ENCODE peak calls at places on chromosomes 7 and 10, in nine cellular contexts. Q, O, M, P, X, A, C, B and R are unnamed samples. For H3K27me3, the result is how much of the 10 kb centered on the place peaks cover.

GRCh38 chr10:32379314-32379949 is 32.5 kb upstream of the EPC1 start:
- DNase-seq in B (peak), O (no peak), X (no peak), C (peak), Q (no peak), A (no peak), P (no peak), M (no peak), R (no peak)

GRCh38 chr10:30437039-30437781 is 3.2 kb downstream of the MAP3K8 start:
- DNase-seq in C (no peak), P (no peak), M (no peak), X (no peak), A (no peak), O (no peak), B (no peak), Q (no peak), R (no peak)

GRCh38 chr7:68166525-68166924 is 1169.9 kb downstream of the TYW1 start:
- DNase-seq in P (no peak), M (no peak), Q (no peak), B (no peak), O (no peak), C (no peak), X (no peak), A (no peak), R (no peak)

GRCh38 chr7:79217468-79217867 is 236.0 kb downstream of the MAGI2 start:
- DNase-seq in M (no peak), O (no peak), C (peak), P (no peak), A (no peak), B (no peak), Q (no peak), X (no peak), R (no peak)

GRCh38 chr7:39911167-39911566 is 38.9 kb upstream of the CDK13 start:
- DNase-seq in P (no peak), M (no peak), B (no peak), X (no peak), A (no peak), C (no peak), Q (no peak), O (no peak), R (no peak)

GRCh38 chr7:75655536-75655935 is 83.2 kb downstream of the HIP1 start:
- DNase-seq in A (no peak), C (no peak), P (no peak), O (no peak), B (no peak), X (no peak), M (no peak), Q (no peak), R (no peak)

GRCh38 chr7:2814682-2815522 is 29.2 kb downstream of the GNA12 start:
- DNase-seq in B (no peak), X (no peak), C (no peak), A (no peak), O (no peak), P (no peak), M (peak), Q (no peak), R (no peak)

GRCh38 chr7:113890326-113891030 is 28.3 kb downstream of the PPP1R3A start:
- DNase-seq in B (no peak), X (no peak), O (no peak), M (no peak), A (no peak), C (no peak), Q (no peak), P (no peak), R (no peak)

GRCh38 chr7:143368387-143368786 is 5.9 kb upstream of the FAM131B start:
- DNase-seq in X (no peak), M (no peak), Q (no peak), P (no peak), C (no peak), A (no peak), O (no peak), B (no peak), R (no peak)

GRCh38 chr10:128098631-128099030 is 27.6 kb downstream of the MKI67 start:
- DNase-seq in M (no peak), A (no peak), P (no peak), Q (no peak), O (no peak), X (no peak), B (no peak), C (no peak), R (no peak)

GRCh38 chr10:85621562-85621961 is 745.0 kb downstream of the GRID1 start:
- DNase-seq in A (no peak), P (no peak), Q (no peak), C (no peak), O (no peak), M (no peak), B (no peak), X (no peak), R (no peak)

GRCh38 chr10:19003341-19003740 is 45.3 kb upstream of the MALRD1 start:
- DNase-seq in A (no peak), C (no peak), Q (no peak), O (no peak), X (no peak), M (no peak), B (no peak), P (no peak), R (no peak)

GRCh38 chr7:53811555-53812079 is 730.6 kb upstream of the VSTM2A start:
- DNase-seq in Q (no peak), C (no peak), A (no peak), P (no peak), X (no peak), M (peak), O (no peak), B (no peak), R (peak)

GRCh38 chr10:114033566-114033965 is 10.1 kb upstream of the ADRB1 start:
- DNase-seq in A (no peak), M (no peak), B (no peak), X (no peak), Q (no peak), O (no peak), C (no peak), P (no peak), R (no peak)

GRCh38 chr7:130894146-130895005 is 160.4 kb upstream of the KLF14 start:
- DNase-seq in O (peak), B (no peak), A (peak), Q (peak), X (no peak), C (peak), P (peak), M (peak), R (peak)

GRCh38 chr7:121941836-121942235 is 68.9 kb downstream of the PTPRZ1 start:
- DNase-seq in A (no peak), C (no peak), X (no peak), M (no peak), Q (no peak), P (no peak), B (no peak), O (no peak), R (no peak)

GRCh38 chr7:81626008-81626407 is 143.8 kb downstream of the HGF start:
- DNase-seq in X (no peak), A (no peak), P (no peak), Q (no peak), C (no peak), M (no peak), O (no peak), B (no peak), R (no peak)

GRCh38 chr7:111438369-111439289 is 123.7 kb downstream of the IMMP2L start:
- DNase-seq in A (no peak), X (peak), C (peak), M (no peak), B (no peak), Q (no peak), P (no peak), O (no peak), R (no peak)

GRCh38 chr7:81882086-81882485 is 112.2 kb upstream of the HGF start:
- DNase-seq in M (no peak), A (no peak), Q (no peak), X (no peak), P (no peak), B (no peak), O (no peak), C (no peak), R (no peak)

GRCh38 chr7:121755818-121756501 is 117.0 kb upstream of the PTPRZ1 start:
- DNase-seq in X (no peak), Q (no peak), M (no peak), B (no peak), O (no peak), C (no peak), P (no peak), A (no peak), R (peak)

GRCh38 chr7:81688622-81689411 is 81.0 kb downstream of the HGF start:
- DNase-seq in C (no peak), B (no peak), A (no peak), M (no peak), O (no peak), X (no peak), P (no peak), Q (no peak), R (no peak)

GRCh38 chr7:36281945-36282727 is 107.5 kb upstream of the ANLN start:
- DNase-seq in B (no peak), P (no peak), X (no peak), Q (no peak), C (no peak), A (no peak), M (no peak), O (no peak), R (peak)

GRCh38 chr7:71015260-71015900 is 116.6 kb upstream of the GALNT17 start:
- DNase-seq in P (peak), O (peak), Q (no peak), A (peak), C (no peak), M (no peak), B (no peak), X (no peak), R (peak)

GRCh38 chr7:90595341-90595800 is 750 bp upstream of the CDK14 start:
- DNase-seq in C (no peak), B (no peak), O (no peak), A (no peak), P (no peak), X (no peak), M (no peak), Q (no peak), R (no peak)

GRCh38 chr7:24670782-24671181 is 86.5 kb downstream of the GSDME start:
- DNase-seq in A (no peak), M (no peak), O (no peak), B (no peak), X (no peak), Q (no peak), C (no peak), P (no peak), R (no peak)

GRCh38 chr10:25130911-25131310 is 43.9 kb upstream of the GPR158 start:
- DNase-seq in B (no peak), Q (no peak), C (peak), A (no peak), X (no peak), O (no peak), M (no peak), P (no peak), R (no peak)

GRCh38 chr7:99733448-99733847 is 1.5 kb downstream of the CYP3A7 start:
- DNase-seq in C (no peak), A (no peak), Q (no peak), B (no peak), X (no peak), O (no peak), P (no peak), M (no peak), R (no peak)

GRCh38 chr7:114450431-114450830 is 35.8 kb downstream of the FOXP2 start:
- DNase-seq in P (no peak), C (no peak), B (no peak), Q (no peak), O (no peak), X (no peak), A (no peak), M (no peak), R (no peak)

GRCh38 chr10:844552-844951 is 87.0 kb downstream of the LARP4B start:
- DNase-seq in B (no peak), M (no peak), A (no peak), Q (no peak), C (no peak), X (no peak), P (no peak), O (no peak), R (no peak)

GRCh38 chr7:32611201-32611691 is 116.0 kb downstream of the AVL9 start:
- DNase-seq in P (no peak), B (no peak), M (no peak), A (no peak), X (no peak), C (no peak), O (no peak), Q (no peak), R (no peak)

GRCh38 chr7:81937091-81937490 is 167.2 kb upstream of the HGF start:
- DNase-seq in P (no peak), C (peak), M (no peak), O (no peak), B (no peak), Q (no peak), A (no peak), X (no peak), R (no peak)

GRCh38 chr7:44305564-44306507 is 19.6 kb downstream of the CAMK2B start:
- DNase-seq in B (peak), P (no peak), X (no peak), M (peak), Q (no peak), C (no peak), A (no peak), O (no peak), R (no peak)

GRCh38 chr7:29565634-29565981 is 2.0 kb downstream of the PRR15 start:
- DNase-seq in X (no peak), Q (no peak), P (no peak), A (no peak), M (no peak), O (no peak), C (no peak), B (no peak), R (no peak)

GRCh38 chr7:29565186-29565540 is 1.5 kb downstream of the PRR15 start:
- DNase-seq in B (no peak), M (no peak), C (no peak), P (no peak), O (no peak), X (no peak), Q (no peak), A (no peak), R (no peak)

GRCh38 chr7:29563590-29564454 is at the start of gene PRR15:
- DNase-seq in M (no peak), P (no peak), B (no peak), X (no peak), Q (no peak), O (peak), C (peak), A (peak), R (peak)

GRCh38 chr7:29565982-29566746 is 2.5 kb downstream of the PRR15 start:
- DNase-seq in P (no peak), C (no peak), Q (no peak), M (peak), O (peak), A (peak), X (no peak), B (no peak), R (no peak)

DNA sequence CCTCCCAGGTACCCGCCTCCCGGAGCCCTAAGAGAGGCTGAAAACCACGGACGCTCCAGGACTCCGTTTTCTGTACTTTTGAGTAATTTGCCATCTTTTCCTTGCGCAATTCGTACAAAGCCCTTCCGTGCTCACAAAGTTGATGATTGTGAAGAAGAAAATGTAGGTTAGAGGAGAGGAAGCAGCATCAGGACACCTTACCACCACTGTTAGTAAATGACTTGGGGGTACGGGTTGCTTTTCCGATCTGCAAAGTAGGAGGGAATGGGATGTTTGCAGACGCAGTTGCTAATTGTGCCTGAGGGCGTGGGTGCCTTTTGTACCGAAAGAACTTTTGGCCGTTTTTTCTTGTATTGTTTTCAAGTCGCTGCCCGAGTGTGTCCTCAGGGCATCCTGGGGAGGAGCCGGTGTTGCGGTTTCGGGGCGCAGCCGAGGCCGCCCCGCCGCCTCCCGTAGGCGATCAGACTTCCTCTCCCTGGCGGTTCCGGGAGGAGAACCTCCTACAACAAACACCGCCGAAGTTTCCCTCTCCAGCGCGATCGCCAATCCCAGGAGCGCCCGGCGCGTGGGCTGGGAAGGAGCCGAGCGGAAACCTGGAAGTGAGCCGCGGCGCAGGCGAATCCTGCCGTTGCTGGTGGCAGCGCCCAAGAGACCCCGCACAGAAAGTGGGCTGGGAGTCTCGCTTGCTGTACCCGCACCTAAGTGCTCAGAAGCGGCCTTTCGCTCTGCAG is 985 bp downstream of the PRR15 start:
- DNase-seq in P (peak), Q (no peak), M (peak), O (peak), A (peak), X (no peak), B (no peak), C (peak), R (peak)
- H3K27me3 ChIP-seq in P (half or more), Q (under half), M (half or more), O (under half), A (half or more), X (half or more), B (under half), C (under half), R (under half)

GRCh38 chr10:63576501-63576900 is 55.3 kb downstream of the REEP3 start:
- DNase-seq in Q (no peak), M (no peak), C (no peak), P (no peak), O (no peak), A (no peak), X (no peak), B (no peak), R (no peak)

GRCh38 chr10:63578501-63578900 is 57.3 kb downstream of the REEP3 start:
- DNase-seq in M (no peak), P (no peak), B (no peak), X (no peak), Q (no peak), C (no peak), A (no peak), O (no peak), R (no peak)

GRCh38 chr10:63573068-63573697 is 52.0 kb downstream of the REEP3 start:
- DNase-seq in B (no peak), Q (no peak), C (no peak), P (no peak), M (no peak), A (no peak), X (peak), O (no peak), R (no peak)
- H3K27ac ChIP-seq in B (no peak), Q (peak), C (no peak), P (peak), M (peak), A (peak), X (no peak), O (peak), R (peak)

DNA sequence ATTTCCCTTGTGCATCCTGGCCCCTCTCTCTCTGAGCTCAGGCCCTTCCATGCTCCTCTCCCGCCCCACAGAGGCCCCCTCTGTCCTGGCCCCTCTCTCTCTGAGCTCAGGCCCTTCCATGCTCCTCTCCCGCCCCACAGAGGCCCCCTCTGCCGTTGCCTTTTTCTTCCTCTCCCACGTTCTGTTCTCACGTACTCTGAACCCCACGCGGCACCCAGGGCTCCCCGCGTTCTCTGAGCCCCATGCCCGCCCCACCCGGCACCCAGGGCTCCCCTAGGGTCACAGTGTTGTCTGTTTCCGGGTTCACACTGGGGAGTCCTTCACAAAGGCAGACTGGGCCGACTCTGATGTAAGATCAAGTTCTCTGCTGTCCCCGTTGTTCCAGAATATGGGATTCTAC is 336.8 kb downstream of the DNAJB6 start:
- DNase-seq in C (no peak), X (no peak), O (no peak), Q (no peak), A (no peak), B (no peak), P (no peak), M (peak), R (no peak)
- H3K27me3 ChIP-seq in C (under half), X (under half), O (under half), Q (under half), A (half or more), B (under half), P (half or more), M (under half), R (under half)

GRCh38 chr10:103470755-103471653 is 8.0 kb downstream of the CALHM3 start:
- DNase-seq in M (peak), O (no peak), X (no peak), A (peak), P (no peak), Q (no peak), C (no peak), B (peak), R (no peak)
- H3K27ac ChIP-seq in M (peak), O (peak), X (no peak), A (no peak), P (no peak), Q (no peak), C (no peak), B (peak), R (peak)

GRCh38 chr7:95922191-95922590 is 149.8 kb downstream of the DYNC1I1 start:
- DNase-seq in Q (no peak), B (no peak), A (no peak), C (no peak), X (no peak), M (no peak), P (no peak), O (no peak), R (no peak)
- H3K27me3 ChIP-seq in Q (under half), B (under half), A (under half), C (under half), X (under half), M (under half), P (under half), O (under half), R (under half)

GRCh38 chr10:112963835-112964234 is 13.8 kb downstream of the TCF7L2 start:
- DNase-seq in C (no peak), M (no peak), O (no peak), P (no peak), A (no peak), X (no peak), B (no peak), Q (no peak), R (no peak)
- H3K27ac ChIP-seq in C (no peak), M (no peak), O (no peak), P (no peak), A (no peak), X (no peak), B (no peak), Q (no peak), R (no peak)

GRCh38 chr7:150918378-150918777 is 59.7 kb downstream of the KCNH2 start:
- DNase-seq in P (no peak), M (no peak), Q (no peak), X (no peak), B (no peak), C (no peak), A (no peak), O (no peak), R (no peak)
- H3K27me3 ChIP-seq in P (under half), M (under half), Q (under half), X (under half), B (under half), C (under half), A (under half), O (under half), R (under half)

DNA sequence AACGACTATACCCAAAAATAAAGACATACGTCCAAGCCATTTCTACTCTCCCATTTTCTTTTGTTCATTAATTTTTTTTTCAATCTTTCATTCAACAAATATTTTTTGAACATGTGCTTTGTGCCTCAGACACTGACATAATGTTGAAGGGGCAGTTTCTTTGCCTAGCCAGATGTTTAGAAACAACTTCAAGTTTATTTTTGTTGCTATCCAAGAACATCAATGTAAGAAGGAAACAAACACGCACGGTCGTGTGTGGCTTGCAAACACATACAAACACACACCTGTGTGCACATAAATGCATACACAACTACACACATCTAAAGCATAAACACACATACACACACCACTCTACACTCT is 39.9 kb downstream of the BTBD16 start:
- DNase-seq in X (no peak), O (no peak), M (no peak), A (no peak), B (no peak), C (no peak), Q (no peak), P (no peak), R (no peak)
- H3K27ac ChIP-seq in X (no peak), O (peak), M (no peak), A (no peak), B (no peak), C (no peak), Q (no peak), P (no peak), R (no peak)

DNA sequence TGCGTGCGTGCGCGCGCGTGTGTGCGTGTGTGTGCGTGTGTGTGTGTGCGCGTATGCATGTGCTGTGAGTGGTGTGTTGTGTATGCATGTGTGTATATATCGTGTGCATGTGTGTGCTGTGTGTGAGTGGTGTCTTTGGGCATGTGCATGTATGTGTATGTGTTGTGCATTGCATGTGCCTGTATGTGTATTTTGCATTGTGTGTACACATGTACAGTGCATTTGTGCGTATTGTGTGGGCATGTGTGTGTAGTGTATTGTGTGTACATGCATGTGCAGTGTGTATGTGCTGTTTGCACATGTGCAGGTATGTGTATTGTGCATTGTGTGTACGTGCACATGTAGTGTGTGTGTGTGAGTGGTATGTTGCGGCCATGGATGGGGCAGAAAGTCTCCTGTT is 6.0 kb upstream of the DPYSL4 start:
- DNase-seq in X (no peak), A (no peak), C (no peak), P (no peak), B (no peak), M (no peak), Q (no peak), O (no peak), R (no peak)
- H3K27me3 ChIP-seq in X (under half), A (under half), C (under half), P (under half), B (under half), M (under half), Q (under half), O (under half), R (under half)